ENCODE peak calls at places on chromosomes 12 and 14, in four cellular contexts. D is lower lobe of right lung, C is PC-9, A is breast epithelium. J is an unnamed sample.

GRCh38 chr12:28032811-28033537 is 60.4 kb upstream of the PTHLH start:
- DNase-seq in D (no peak), C (peak; percentile 48), A (no peak), J (no peak)

GRCh38 chr12:16564675-16565074 is 41.3 kb downstream of the LMO3 start:
- DNase-seq in D (no peak), C (no peak), A (no peak), J (no peak)

GRCh38 chr12:41188058-41188840 is at the start of gene PDZRN4:
- DNase-seq in D (peak; percentile 46), C (no peak), A (no peak), J (peak; percentile 82)

GRCh38 chr14:59507063-59507751 is 22.9 kb downstream of the JKAMP start:
- DNase-seq in D (no peak), C (peak; percentile 35), A (no peak), J (peak; percentile 82)

GRCh38 chr14:68199465-68200145 is 380.0 kb downstream of the RAD51B start:
- DNase-seq in D (no peak), C (no peak), A (no peak), J (peak; percentile 85)

GRCh38 chr14:101774814-101775213 is 13.3 kb downstream of the PPP2R5C start:
- DNase-seq in D (no peak), C (no peak), A (no peak), J (no peak)

GRCh38 chr12:81723361-81723760 is 35.8 kb downstream of the PPFIA2 start:
- DNase-seq in D (no peak), C (no peak), A (no peak), J (no peak)

GRCh38 chr12:19190292-19191031 is 60.9 kb downstream of the PLEKHA5 start:
- DNase-seq in D (no peak), C (no peak), A (no peak), J (no peak)

GRCh38 chr14:41642402-41643195 is 35.9 kb downstream of the LRFN5 start:
- DNase-seq in D (no peak), C (no peak), A (no peak), J (no peak)

GRCh38 chr12:123572391-123572790 is 12.0 kb upstream of the TMED2 start:
- DNase-seq in D (no peak), C (no peak), A (no peak), J (peak; percentile 8)

GRCh38 chr12:6996040-6996441 is 22.2 kb downstream of the LPCAT3 start:
- DNase-seq in D (no peak), C (peak; percentile 62), A (no peak), J (no peak)

GRCh38 chr14:73325630-73326299 is 88.5 kb downstream of the PAPLN start:
- DNase-seq in D (no peak), C (no peak), A (no peak), J (no peak)

GRCh38 chr12:32390572-32391219 is 8.7 kb upstream of the FGD4 start:
- DNase-seq in D (peak; percentile 81), C (peak; percentile 69), A (no peak), J (no peak)

GRCh38 chr12:105166736-105167135 is 59.2 kb downstream of the WASHC4 start:
- DNase-seq in D (no peak), C (no peak), A (no peak), J (no peak)

GRCh38 chr12:11719678-11720099 is 70.2 kb downstream of the ETV6 start:
- DNase-seq in D (peak; percentile 79), C (no peak), A (no peak), J (no peak)

GRCh38 chr12:2064078-2064507 is 11.3 kb downstream of the CACNA1C start:
- DNase-seq in D (no peak), C (no peak), A (no peak), J (no peak)

GRCh38 chr12:91769736-91770135 is 375.9 kb downstream of the BTG1 start:
- DNase-seq in D (no peak), C (no peak), A (no peak), J (no peak)

GRCh38 chr14:79631276-79631675 is 580.0 kb downstream of the DIO2 start:
- DNase-seq in D (no peak), C (no peak), A (no peak), J (no peak)

GRCh38 chr12:106246891-106247730 is 709 bp downstream of the CKAP4 start:
- DNase-seq in D (peak; percentile 83), C (peak; percentile 39), A (peak; percentile 63), J (peak; percentile 91)

GRCh38 chr12:27237790-27238771 is 6.0 kb upstream of the STK38L start:
- DNase-seq in D (no peak), C (peak; percentile 63), A (no peak), J (no peak)

GRCh38 chr14:106459971-106460730 is 933.8 kb downstream of the TMEM121 start:
- DNase-seq in D (no peak), C (no peak), A (no peak), J (no peak)

GRCh38 chr12:65099182-65099581 is 21.9 kb downstream of the WIF1 start:
- DNase-seq in D (no peak), C (no peak), A (no peak), J (no peak)

GRCh38 chr14:35174342-35174741 is 52.0 kb downstream of the PRORP start:
- DNase-seq in D (no peak), C (no peak), A (no peak), J (no peak)

GRCh38 chr14:86799244-86799647 is 1193.7 kb downstream of the GALC start:
- DNase-seq in D (no peak), C (peak; percentile 44), A (no peak), J (peak; percentile 18)

GRCh38 chr14:86481105-86481504 is 951.2 kb downstream of the FLRT2 start:
- DNase-seq in D (no peak), C (no peak), A (no peak), J (no peak)

GRCh38 chr12:96195845-96196451 is 1.8 kb downstream of the ELK3 start:
- DNase-seq in D (no peak), C (peak; percentile 61), A (no peak), J (no peak)

GRCh38 chr12:82833461-82833860 is 146.8 kb downstream of the TMTC2 start:
- DNase-seq in D (no peak), C (no peak), A (no peak), J (no peak)

GRCh38 chr12:24069532-24070395 is 120.3 kb upstream of the SOX5 start:
- DNase-seq in D (no peak), C (no peak), A (no peak), J (no peak)

GRCh38 chr12:51793201-51793600 is 55.3 kb downstream of the FIGNL2 start:
- DNase-seq in D (no peak), C (no peak), A (no peak), J (no peak)

GRCh38 chr12:64522316-64522715 is 70.4 kb downstream of the TBK1 start:
- DNase-seq in D (no peak), C (no peak), A (no peak), J (no peak)

DNA sequence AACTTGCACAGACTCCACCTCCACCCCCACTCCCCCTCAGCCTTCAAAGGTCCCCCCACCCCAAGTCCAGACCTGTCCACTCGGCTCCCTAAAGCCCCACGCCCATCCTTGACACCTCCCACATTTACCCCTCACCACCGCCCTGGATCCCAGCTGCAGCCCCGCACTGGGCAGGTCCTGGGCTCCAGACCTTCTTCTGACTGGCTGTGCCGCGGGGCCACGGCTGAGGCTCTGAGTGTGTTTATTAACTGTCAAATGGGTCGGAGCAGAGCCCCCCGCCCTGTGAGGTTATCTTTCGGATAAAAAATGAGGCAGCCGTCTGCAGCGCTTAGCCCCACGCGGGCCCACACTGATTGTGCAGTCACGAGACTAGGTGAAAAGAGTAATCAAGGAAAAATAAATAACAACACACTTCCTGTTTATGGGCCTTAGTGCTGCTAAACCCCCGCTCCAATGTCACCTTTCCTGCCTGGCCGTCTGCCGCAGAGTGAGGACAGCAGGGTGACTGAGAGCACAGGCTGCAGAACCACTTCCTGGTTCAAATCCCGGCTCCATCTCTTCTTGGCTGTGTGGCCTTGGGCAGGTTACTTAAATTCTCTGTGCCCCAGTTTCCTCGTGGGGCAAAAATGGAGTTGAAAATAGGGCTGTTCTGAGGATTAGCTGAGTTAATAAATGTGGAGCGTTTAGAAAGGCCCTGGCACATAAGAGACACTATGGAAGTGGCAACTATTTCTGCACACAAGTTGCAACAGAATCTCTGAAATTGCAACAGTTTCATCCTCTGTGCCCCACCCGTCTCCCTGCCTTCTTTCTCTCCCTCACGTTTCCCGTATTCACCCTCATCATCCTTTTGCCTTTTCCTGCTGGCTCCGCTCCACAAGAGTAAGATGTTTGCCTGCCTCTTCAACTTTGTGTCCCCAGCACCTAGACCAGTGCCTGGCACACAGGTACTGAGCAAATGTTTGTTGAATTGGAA is 9.4 kb downstream of the SETD1B start:
- DNase-seq in D (peak; percentile 51), C (no peak), A (no peak), J (no peak)
- H3K4me3 ChIP-seq in D (peak overlapping the region; percentile 74), C (no peak overlapping the region), A (peak overlapping the region; percentile 48), J (no peak overlapping the region)

GRCh38 chr12:9124346-9125031 is 8.8 kb upstream of the A2M start:
- DNase-seq in D (no peak), C (no peak), A (no peak), J (no peak)
- H3K4me3 ChIP-seq in D (peak overlapping the region; percentile 38), C (no peak overlapping the region), A (no peak overlapping the region), J (no peak overlapping the region)

GRCh38 chr14:104969741-104970230 is 8.4 kb downstream of the AHNAK2 start:
- DNase-seq in D (peak; percentile 44), C (no peak), A (no peak), J (no peak)

GRCh38 chr14:104968153-104968527 is 10.0 kb downstream of the AHNAK2 start:
- DNase-seq in D (peak; percentile 65), C (no peak), A (peak; percentile 78), J (peak; percentile 96)

GRCh38 chr14:104967414-104968152 is 10.6 kb downstream of the AHNAK2 start:
- DNase-seq in D (peak; percentile 69), C (no peak), A (no peak), J (peak; percentile 80)

GRCh38 chr14:104970231-104971068 is 7.7 kb downstream of the AHNAK2 start:
- DNase-seq in D (peak; percentile 63), C (peak; percentile 71), A (no peak), J (peak; percentile 98)

GRCh38 chr14:104968541-104969401 is 9.4 kb downstream of the AHNAK2 start:
- DNase-seq in D (peak; percentile 47), C (no peak), A (peak; percentile 82), J (peak; percentile 86)
- H3K4me3 ChIP-seq in D (peak overlapping the region; percentile 42), C (no peak overlapping the region), A (peak overlapping the region; percentile 57), J (peak overlapping the region; percentile 53)

DNA sequence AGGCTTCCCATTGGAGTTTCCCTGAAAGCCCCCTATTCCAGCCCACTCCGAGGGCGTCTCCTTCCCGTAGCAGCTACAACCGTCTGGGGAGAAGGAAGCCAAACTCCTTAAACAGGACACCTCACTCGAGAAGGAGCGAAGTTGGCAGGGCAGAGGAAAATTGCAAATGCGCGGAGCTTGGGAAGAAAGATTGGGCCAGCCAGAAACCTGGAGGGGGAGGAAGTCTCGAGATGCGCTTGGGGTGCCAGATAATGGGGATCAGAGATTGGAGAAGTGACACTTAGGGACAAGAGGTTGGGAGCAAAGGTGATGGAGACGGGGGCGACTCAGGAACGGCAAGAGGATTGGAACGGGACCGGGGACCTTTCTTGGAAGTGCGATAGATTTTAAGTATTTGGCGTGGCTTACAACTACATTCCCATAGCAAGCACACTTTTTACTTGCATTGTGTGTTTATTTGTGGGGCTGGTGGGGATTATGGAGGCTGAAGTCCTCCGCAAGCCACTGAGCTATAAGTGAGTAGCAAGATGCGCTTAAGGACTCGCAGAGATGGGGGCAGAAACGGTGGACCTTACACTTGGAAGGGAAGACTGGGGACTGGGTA is 926 bp downstream of the HRK start:
- DNase-seq in D (no peak), C (peak; percentile 34), A (no peak), J (no peak)
- H3K4me3 ChIP-seq in D (peak overlapping the region; percentile 40), C (peak overlapping the region; percentile 67), A (no peak overlapping the region), J (no peak overlapping the region)

GRCh38 chr12:13404111-13404628 is 207.6 kb downstream of the EMP1 start:
- DNase-seq in D (no peak), C (no peak), A (no peak), J (no peak)
- H3K4me3 ChIP-seq in D (no peak overlapping the region), C (no peak overlapping the region), A (no peak overlapping the region), J (no peak overlapping the region)